ENCODE peak calls at places on chromosomes 13 and 19, in seven cellular contexts. One of them, this sample, is unnamed. For H3K4me1, the result is how much of the 10 kb centered on the place peaks cover.

GRCh38 chr13:112255550-112256120 is 120.5 kb upstream of the SPACA7 start:
- DNase-seq in neural progenitor cell: no peak
- DNase-seq in PC-3: no peak
- DNase-seq in OCI-LY7: no peak
- DNase-seq in GM23248: no peak
- DNase-seq in GM23338: no peak
- DNase-seq in hepatocyte: no peak
- DNase-seq in this sample: no peak

GRCh38 chr19:47280183-47280797 is 5.6 kb downstream of the INAFM1 start:
- DNase-seq in PC-3: peak
- DNase-seq in GM23248: peak
- DNase-seq in OCI-LY7: peak
- DNase-seq in neural progenitor cell: peak
- DNase-seq in hepatocyte: peak
- DNase-seq in GM23338: peak
- DNase-seq in this sample: peak

GRCh38 chr19:12333162-12334159 is at the start of gene ZNF563:
- DNase-seq in GM23248: peak
- DNase-seq in PC-3: peak
- DNase-seq in GM23338: peak
- DNase-seq in hepatocyte: peak
- DNase-seq in OCI-LY7: peak
- DNase-seq in neural progenitor cell: peak
- DNase-seq in this sample: peak

GRCh38 chr19:5828661-5829566 is 10.6 kb downstream of the FUT6 start:
- DNase-seq in neural progenitor cell: peak
- DNase-seq in hepatocyte: peak
- DNase-seq in OCI-LY7: peak
- DNase-seq in GM23338: peak
- DNase-seq in GM23248: peak
- DNase-seq in PC-3: no peak
- DNase-seq in this sample: no peak

GRCh38 chr19:42048992-42049391 is 21.0 kb downstream of the GRIK5 start:
- DNase-seq in PC-3: peak
- DNase-seq in hepatocyte: no peak
- DNase-seq in GM23338: no peak
- DNase-seq in GM23248: no peak
- DNase-seq in OCI-LY7: no peak
- DNase-seq in neural progenitor cell: no peak
- DNase-seq in this sample: no peak

GRCh38 chr19:1214299-1214861 is 8.8 kb downstream of the STK11 start:
- DNase-seq in PC-3: no peak
- DNase-seq in neural progenitor cell: no peak
- DNase-seq in GM23338: no peak
- DNase-seq in OCI-LY7: no peak
- DNase-seq in GM23248: no peak
- DNase-seq in hepatocyte: no peak
- DNase-seq in this sample: no peak

GRCh38 chr13:44243198-44243852 is 130.3 kb upstream of the SERP2 start:
- DNase-seq in OCI-LY7: peak
- DNase-seq in hepatocyte: peak
- DNase-seq in neural progenitor cell: peak
- DNase-seq in PC-3: peak
- DNase-seq in GM23338: peak
- DNase-seq in GM23248: peak
- DNase-seq in this sample: peak

GRCh38 chr13:49530452-49530851 is 34.7 kb downstream of the PHF11 start:
- DNase-seq in PC-3: no peak
- DNase-seq in hepatocyte: no peak
- DNase-seq in neural progenitor cell: no peak
- DNase-seq in GM23338: no peak
- DNase-seq in OCI-LY7: peak
- DNase-seq in GM23248: no peak
- DNase-seq in this sample: no peak

GRCh38 chr19:4090351-4091220 is 23.9 kb upstream of the ZBTB7A start:
- DNase-seq in PC-3: no peak
- DNase-seq in neural progenitor cell: no peak
- DNase-seq in hepatocyte: no peak
- DNase-seq in GM23338: no peak
- DNase-seq in OCI-LY7: no peak
- DNase-seq in GM23248: no peak
- DNase-seq in this sample: no peak

GRCh38 chr19:45361608-45362007 is 8.8 kb downstream of the ERCC2 start:
- DNase-seq in neural progenitor cell: no peak
- DNase-seq in PC-3: no peak
- DNase-seq in hepatocyte: no peak
- DNase-seq in GM23248: no peak
- DNase-seq in GM23338: no peak
- DNase-seq in OCI-LY7: peak
- DNase-seq in this sample: no peak

GRCh38 chr13:28531195-28531955 is 36.4 kb upstream of the FLT1 start:
- DNase-seq in PC-3: peak
- DNase-seq in neural progenitor cell: peak
- DNase-seq in hepatocyte: peak
- DNase-seq in OCI-LY7: no peak
- DNase-seq in GM23248: peak
- DNase-seq in GM23338: peak
- DNase-seq in this sample: no peak

GRCh38 chr19:50266896-50267295 is 62.3 kb downstream of the KCNC3 start:
- DNase-seq in neural progenitor cell: peak
- DNase-seq in GM23338: peak
- DNase-seq in hepatocyte: no peak
- DNase-seq in OCI-LY7: peak
- DNase-seq in PC-3: peak
- DNase-seq in GM23248: no peak
- DNase-seq in this sample: peak

GRCh38 chr19:40594657-40595077 is 6.5 kb upstream of the LTBP4 start:
- DNase-seq in neural progenitor cell: no peak
- DNase-seq in PC-3: peak
- DNase-seq in GM23338: no peak
- DNase-seq in OCI-LY7: no peak
- DNase-seq in GM23248: peak
- DNase-seq in hepatocyte: no peak
- DNase-seq in this sample: no peak

GRCh38 chr19:6235031-6235951 is 44.5 kb downstream of the MLLT1 start:
- DNase-seq in neural progenitor cell: no peak
- DNase-seq in PC-3: no peak
- DNase-seq in GM23338: no peak
- DNase-seq in GM23248: no peak
- DNase-seq in hepatocyte: no peak
- DNase-seq in OCI-LY7: no peak
- DNase-seq in this sample: no peak

GRCh38 chr19:12885749-12886706 is 973 bp downstream of the KLF1 start:
- DNase-seq in neural progenitor cell: peak
- DNase-seq in hepatocyte: no peak
- DNase-seq in GM23338: peak
- DNase-seq in PC-3: no peak
- DNase-seq in GM23248: no peak
- DNase-seq in OCI-LY7: no peak
- DNase-seq in this sample: no peak

GRCh38 chr13:37065893-37066526 is 6.5 kb upstream of the SUPT20H start:
- DNase-seq in GM23338: peak
- DNase-seq in GM23248: no peak
- DNase-seq in hepatocyte: no peak
- DNase-seq in PC-3: no peak
- DNase-seq in OCI-LY7: peak
- DNase-seq in neural progenitor cell: no peak
- DNase-seq in this sample: no peak

GRCh38 chr19:17610384-17610783 is 54.9 kb downstream of the COLGALT1 start:
- DNase-seq in PC-3: no peak
- DNase-seq in OCI-LY7: peak
- DNase-seq in neural progenitor cell: no peak
- DNase-seq in GM23248: peak
- DNase-seq in GM23338: peak
- DNase-seq in hepatocyte: no peak
- DNase-seq in this sample: peak

GRCh38 chr19:2636897-2637683 is 65.4 kb downstream of the GNG7 start:
- DNase-seq in OCI-LY7: peak
- DNase-seq in GM23248: peak
- DNase-seq in neural progenitor cell: peak
- DNase-seq in GM23338: peak
- DNase-seq in hepatocyte: peak
- DNase-seq in PC-3: peak
- DNase-seq in this sample: peak

GRCh38 chr19:1936916-1937610 is 3.9 kb upstream of the CSNK1G2 start:
- DNase-seq in PC-3: no peak
- DNase-seq in GM23338: no peak
- DNase-seq in OCI-LY7: no peak
- DNase-seq in neural progenitor cell: no peak
- DNase-seq in hepatocyte: no peak
- DNase-seq in GM23248: no peak
- DNase-seq in this sample: no peak

GRCh38 chr13:108508263-108508662 is 121.1 kb upstream of the MYO16 start:
- DNase-seq in hepatocyte: peak
- DNase-seq in GM23248: peak
- DNase-seq in GM23338: peak
- DNase-seq in PC-3: peak
- DNase-seq in OCI-LY7: peak
- DNase-seq in neural progenitor cell: peak
- DNase-seq in this sample: no peak

GRCh38 chr13:40445557-40445990 is 220.9 kb downstream of the FOXO1 start:
- DNase-seq in neural progenitor cell: no peak
- DNase-seq in GM23338: peak
- DNase-seq in hepatocyte: no peak
- DNase-seq in OCI-LY7: peak
- DNase-seq in PC-3: peak
- DNase-seq in GM23248: no peak
- DNase-seq in this sample: no peak

GRCh38 chr19:4878491-4878968 is 11.1 kb upstream of the PLIN3 start:
- DNase-seq in GM23338: peak
- DNase-seq in neural progenitor cell: peak
- DNase-seq in PC-3: no peak
- DNase-seq in GM23248: no peak
- DNase-seq in hepatocyte: no peak
- DNase-seq in OCI-LY7: peak
- DNase-seq in this sample: no peak

GRCh38 chr13:33863390-33863789 is 45.4 kb downstream of the RFC3 start:
- DNase-seq in GM23338: no peak
- DNase-seq in neural progenitor cell: no peak
- DNase-seq in hepatocyte: no peak
- DNase-seq in GM23248: no peak
- DNase-seq in PC-3: no peak
- DNase-seq in OCI-LY7: no peak
- DNase-seq in this sample: no peak
- TF ChIP-seq EZH2phosphoT487 in GM23338: no peak
- TF ChIP-seq EZH2phosphoT487 in neural progenitor cell: no peak
- TF ChIP-seq EZH2phosphoT487 in hepatocyte: no peak
- TF ChIP-seq EZH2phosphoT487 in GM23248: no peak
- TF ChIP-seq EZH2phosphoT487 in PC-3: no peak
- TF ChIP-seq EZH2phosphoT487 in OCI-LY7: no peak
- TF ChIP-seq EZH2phosphoT487 in this sample: no peak

GRCh38 chr19:35249146-35249847 is 495 bp downstream of the LSR start:
- DNase-seq in GM23338: no peak
- DNase-seq in GM23248: no peak
- DNase-seq in hepatocyte: peak
- DNase-seq in neural progenitor cell: peak
- DNase-seq in PC-3: no peak
- DNase-seq in OCI-LY7: peak
- DNase-seq in this sample: no peak
- H3K4me3 ChIP-seq in GM23338: peak
- H3K4me3 ChIP-seq in GM23248: no peak
- H3K4me3 ChIP-seq in hepatocyte: peak
- H3K4me3 ChIP-seq in neural progenitor cell: peak
- H3K4me3 ChIP-seq in PC-3: peak
- H3K4me3 ChIP-seq in OCI-LY7: peak
- H3K4me3 ChIP-seq in this sample: peak

DNA sequence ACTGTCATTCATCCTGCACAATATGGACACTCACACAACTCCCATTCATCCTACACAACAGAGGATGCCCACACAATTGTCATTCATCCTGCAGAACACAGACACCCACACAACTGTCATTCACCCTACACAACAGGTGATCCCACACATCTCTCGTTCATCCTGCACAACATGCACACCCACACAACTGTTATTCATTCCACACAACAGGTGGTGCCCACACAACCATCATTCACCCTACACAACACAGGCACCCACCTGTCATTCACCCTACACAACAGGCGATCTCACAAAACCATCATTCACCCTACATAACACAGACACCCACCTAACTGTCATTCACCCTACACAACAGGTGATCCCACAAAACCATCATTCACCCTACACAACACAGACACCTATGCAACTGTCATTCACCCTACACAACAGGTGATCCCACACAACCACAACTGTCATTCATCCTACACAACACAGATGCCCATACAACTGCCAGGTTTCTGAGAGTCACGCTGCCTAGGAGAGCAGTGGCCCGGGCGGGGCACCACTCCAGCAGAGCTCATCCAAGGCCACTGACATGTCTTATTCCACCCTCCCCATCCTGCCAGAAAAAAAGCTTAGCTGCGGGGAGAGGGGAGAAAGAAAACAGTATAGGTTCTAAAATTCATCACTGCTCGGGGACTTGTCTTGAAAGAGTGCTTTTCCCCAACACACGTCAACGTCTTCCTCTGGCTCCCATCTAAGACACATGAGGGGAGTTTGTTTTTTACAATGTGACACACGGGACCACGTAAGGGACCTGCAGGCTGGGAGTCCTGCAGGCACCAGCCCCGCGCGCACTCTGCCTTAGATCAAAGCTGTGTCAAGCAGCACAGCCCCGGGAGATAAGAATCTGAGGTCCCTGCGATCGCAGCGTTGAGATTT is 44.0 kb downstream of the KLF2 start:
- DNase-seq in GM23248: no peak
- DNase-seq in GM23338: no peak
- DNase-seq in OCI-LY7: no peak
- DNase-seq in hepatocyte: peak
- DNase-seq in PC-3: no peak
- DNase-seq in neural progenitor cell: no peak
- DNase-seq in this sample: no peak
- H3K4me1 ChIP-seq in GM23248: under half
- H3K4me1 ChIP-seq in GM23338: under half
- H3K4me1 ChIP-seq in OCI-LY7: half or more
- H3K4me1 ChIP-seq in hepatocyte: under half
- H3K4me1 ChIP-seq in PC-3: under half
- H3K4me1 ChIP-seq in neural progenitor cell: under half
- H3K4me1 ChIP-seq in this sample: half or more

GRCh38 chr13:26853272-26853818 is 92.8 kb upstream of the GPR12 start:
- DNase-seq in PC-3: no peak
- DNase-seq in hepatocyte: peak
- DNase-seq in neural progenitor cell: no peak
- DNase-seq in OCI-LY7: no peak
- DNase-seq in GM23338: no peak
- DNase-seq in GM23248: no peak
- DNase-seq in this sample: no peak

GRCh38 chr13:26855921-26856320 is 95.3 kb upstream of the GPR12 start:
- DNase-seq in hepatocyte: no peak
- DNase-seq in GM23338: no peak
- DNase-seq in PC-3: no peak
- DNase-seq in neural progenitor cell: no peak
- DNase-seq in OCI-LY7: no peak
- DNase-seq in GM23248: no peak
- DNase-seq in this sample: no peak

DNA sequence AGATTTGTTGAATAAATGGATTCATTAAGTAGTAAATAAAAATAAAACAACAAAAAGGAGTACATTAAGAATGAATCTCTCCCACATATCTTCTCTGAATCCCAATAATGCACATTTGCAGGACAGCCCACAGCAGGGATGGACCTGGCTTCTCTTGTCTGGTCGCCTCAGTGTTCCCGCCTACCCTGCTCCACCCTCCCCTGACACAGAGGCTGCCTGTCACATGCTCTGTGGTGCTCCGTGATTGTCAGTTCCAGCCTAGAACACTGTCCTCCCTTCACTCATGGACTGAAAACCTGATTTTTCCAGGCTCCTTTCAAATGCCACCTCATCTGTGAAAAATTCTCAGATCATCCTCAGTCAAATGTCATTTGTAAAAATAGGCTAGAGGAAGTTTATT is 94.5 kb upstream of the GPR12 start:
- DNase-seq in neural progenitor cell: no peak
- DNase-seq in hepatocyte: no peak
- DNase-seq in GM23248: no peak
- DNase-seq in GM23338: no peak
- DNase-seq in PC-3: no peak
- DNase-seq in OCI-LY7: no peak
- DNase-seq in this sample: no peak
- TF ChIP-seq EZH2phosphoT487 in neural progenitor cell: no peak
- TF ChIP-seq EZH2phosphoT487 in hepatocyte: no peak
- TF ChIP-seq EZH2phosphoT487 in GM23248: no peak
- TF ChIP-seq EZH2phosphoT487 in GM23338: no peak
- TF ChIP-seq EZH2phosphoT487 in PC-3: no peak
- TF ChIP-seq EZH2phosphoT487 in OCI-LY7: no peak
- TF ChIP-seq EZH2phosphoT487 in this sample: no peak